ENCODE peak calls at places on chromosome 10, in four cellular contexts. One of them, this sample, is unnamed.

GRCh38 chr10:124949543-124949942 is 7.6 kb downstream of the ZRANB1 start:
- DNase-seq in IMR-90: peak
- DNase-seq in memory B cell: no peak
- DNase-seq in GM20000: no peak
- DNase-seq in this sample: no peak

GRCh38 chr10:103784723-103785418 is 70.5 kb downstream of the SH3PXD2A start:
- DNase-seq in IMR-90: no peak
- DNase-seq in memory B cell: no peak
- DNase-seq in GM20000: no peak
- DNase-seq in this sample: no peak

GRCh38 chr10:73648252-73648651 is 7.0 kb upstream of the MYOZ1 start:
- DNase-seq in IMR-90: no peak
- DNase-seq in memory B cell: no peak
- DNase-seq in GM20000: no peak
- DNase-seq in this sample: peak

GRCh38 chr10:104831272-104831671 is 190.2 kb downstream of the SORCS3 start:
- DNase-seq in IMR-90: no peak
- DNase-seq in memory B cell: no peak
- DNase-seq in GM20000: no peak
- DNase-seq in this sample: no peak

GRCh38 chr10:113788604-113789083 is 37.2 kb downstream of the PLEKHS1 start:
- DNase-seq in IMR-90: peak
- DNase-seq in memory B cell: no peak
- DNase-seq in GM20000: peak
- DNase-seq in this sample: peak

GRCh38 chr10:53315709-53316108 is 543.1 kb upstream of the MBL2 start:
- DNase-seq in IMR-90: peak
- DNase-seq in memory B cell: no peak
- DNase-seq in GM20000: no peak
- DNase-seq in this sample: no peak

GRCh38 chr10:71423268-71423667 is 26.5 kb downstream of the CDH23 start:
- DNase-seq in IMR-90: no peak
- DNase-seq in memory B cell: no peak
- DNase-seq in GM20000: no peak
- DNase-seq in this sample: no peak

GRCh38 chr10:79293841-79294705 is 53.2 kb upstream of the PPIF start:
- DNase-seq in IMR-90: peak
- DNase-seq in memory B cell: no peak
- DNase-seq in GM20000: no peak
- DNase-seq in this sample: peak

GRCh38 chr10:105644978-105645377 is 1003.9 kb downstream of the SORCS3 start:
- DNase-seq in IMR-90: no peak
- DNase-seq in memory B cell: no peak
- DNase-seq in GM20000: no peak
- DNase-seq in this sample: no peak

GRCh38 chr10:13632407-13632806 is 45.6 kb downstream of the PRPF18 start:
- DNase-seq in IMR-90: no peak
- DNase-seq in memory B cell: no peak
- DNase-seq in GM20000: no peak
- DNase-seq in this sample: peak

GRCh38 chr10:71486465-71487114 is 89.9 kb downstream of the CDH23 start:
- DNase-seq in IMR-90: peak
- DNase-seq in memory B cell: no peak
- DNase-seq in GM20000: peak
- DNase-seq in this sample: peak

GRCh38 chr10:78371118-78371517 is 337.5 kb downstream of the RPS24 start:
- DNase-seq in IMR-90: no peak
- DNase-seq in memory B cell: no peak
- DNase-seq in GM20000: no peak
- DNase-seq in this sample: no peak

GRCh38 chr10:94420998-94421397 is 18.7 kb downstream of the TBC1D12 start:
- DNase-seq in IMR-90: no peak
- DNase-seq in memory B cell: no peak
- DNase-seq in GM20000: no peak
- DNase-seq in this sample: no peak